ENCODE peak calls at places on chromosomes 16 and 17, in four cellular contexts. H is HepG2, P is K562, A is WTC11. K is an unnamed sample.

GRCh38 chr17:4538236-4539002 is 16.8 kb downstream of the MYBBP1A start:
- DNase-seq in A (no peak), H (no peak), P (no peak), K (no peak)

GRCh38 chr17:82667668-82668000 is 19.4 kb upstream of the WDR45B start:
- DNase-seq in P (no peak), A (no peak), H (no peak), K (no peak)

GRCh38 chr17:48351916-48352332 is 78.1 kb downstream of the SKAP1 start:
- DNase-seq in P (peak), H (peak), A (no peak), K (peak)

GRCh38 chr17:14616508-14616907 is 315.6 kb downstream of the HS3ST3B1 start:
- DNase-seq in H (no peak), P (no peak), A (no peak), K (no peak)

GRCh38 chr16:13036600-13036999 is 135.2 kb downstream of the SHISA9 start:
- DNase-seq in P (peak), H (peak), A (peak), K (no peak)

GRCh38 chr16:645852-646678 is 3.1 kb upstream of the WDR90 start:
- DNase-seq in H (peak), P (no peak), A (no peak), K (no peak)

GRCh38 chr16:56576585-56577299 is 11.9 kb downstream of the MT4 start:
- DNase-seq in P (peak), H (peak), A (peak), K (peak)

GRCh38 chr16:59192551-59193199 is 458.6 kb upstream of the GOT2 start:
- DNase-seq in H (peak), A (peak), P (no peak), K (peak)

GRCh38 chr17:67245073-67245693 is at the start of gene HELZ:
- DNase-seq in A (peak), H (peak), P (peak), K (peak)

GRCh38 chr17:36945959-36946725 is 2.6 kb upstream of the AATF start:
- DNase-seq in P (no peak), A (no peak), H (no peak), K (no peak)

GRCh38 chr16:1662543-1662942 is 15.5 kb upstream of the JPT2 start:
- DNase-seq in P (no peak), H (no peak), A (no peak), K (no peak)

GRCh38 chr16:15827299-15827698 is 29.5 kb downstream of the MYH11 start:
- DNase-seq in A (no peak), H (no peak), P (no peak), K (no peak)

GRCh38 chr16:15830832-15831451 is 25.9 kb downstream of the MYH11 start:
- DNase-seq in H (no peak), A (no peak), P (no peak), K (no peak)

GRCh38 chr16:15832241-15832640 is 24.6 kb downstream of the MYH11 start:
- DNase-seq in A (no peak), H (no peak), P (no peak), K (no peak)

GRCh38 chr16:15827709-15828343 is 29.0 kb downstream of the MYH11 start:
- DNase-seq in H (no peak), A (no peak), P (no peak), K (no peak)

GRCh38 chr16:15829460-15829859 is 27.4 kb downstream of the MYH11 start:
- DNase-seq in P (no peak), H (no peak), A (peak), K (no peak)
- TF ChIP-seq ELF4 in P (no peak), H (no peak), A (no peak), K (no peak)

GRCh38 chr17:74739227-74739831 is 2.3 kb downstream of the RAB37 start:
- DNase-seq in H (no peak), P (no peak), A (no peak), K (no peak)

GRCh38 chr17:74738051-74738996 is 1.3 kb downstream of the RAB37 start:
- DNase-seq in H (peak), P (no peak), A (no peak), K (no peak)

GRCh38 chr17:74734256-74734655 is 2.8 kb upstream of the RAB37 start:
- DNase-seq in A (no peak), H (no peak), P (no peak), K (no peak)

GRCh38 chr17:74736423-74737298 is at the start of gene RAB37:
- DNase-seq in P (peak), A (peak), H (peak), K (no peak)

DNA sequence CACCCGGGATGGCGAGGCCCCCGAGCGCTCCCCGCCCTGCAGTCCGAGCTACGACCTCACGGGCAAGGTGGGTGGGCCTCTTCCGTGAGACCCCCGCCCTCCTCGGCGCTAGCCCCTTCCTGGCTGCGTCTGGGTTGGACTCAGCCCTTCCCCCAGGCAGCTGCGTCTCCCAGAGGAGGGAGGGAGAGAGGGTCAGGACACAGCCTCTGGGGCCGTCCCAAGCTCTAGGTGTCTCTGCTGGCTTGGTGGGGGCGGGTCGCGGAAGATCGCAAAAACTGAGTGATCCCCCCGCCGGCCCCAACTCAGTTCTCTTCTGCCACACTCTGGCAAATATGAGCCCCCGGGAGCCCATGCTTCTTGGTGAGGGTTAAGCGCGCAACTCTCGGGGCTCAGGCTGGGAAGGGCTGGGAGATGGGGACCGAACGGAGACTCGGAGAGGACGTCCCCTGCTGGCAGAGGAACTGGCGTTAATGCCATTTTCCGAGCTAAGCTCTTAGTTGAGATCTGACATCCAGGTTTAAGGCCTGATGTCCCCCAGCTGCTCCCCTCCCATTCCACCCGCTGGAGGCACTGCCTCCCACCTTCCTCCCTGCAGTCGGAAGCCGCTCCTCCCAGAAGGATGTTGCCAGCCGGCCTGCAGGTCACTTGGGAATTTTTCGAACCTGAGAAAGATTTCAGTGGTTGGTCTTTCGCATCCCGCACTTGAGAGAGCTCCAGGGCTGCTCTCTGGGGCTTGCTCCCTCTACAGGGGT is 419 bp downstream of the RAB37 start:
- DNase-seq in A (peak), H (peak), P (no peak), K (peak)
- TF ChIP-seq ELF4 in A (no peak), H (no peak), P (no peak), K (no peak)

DNA sequence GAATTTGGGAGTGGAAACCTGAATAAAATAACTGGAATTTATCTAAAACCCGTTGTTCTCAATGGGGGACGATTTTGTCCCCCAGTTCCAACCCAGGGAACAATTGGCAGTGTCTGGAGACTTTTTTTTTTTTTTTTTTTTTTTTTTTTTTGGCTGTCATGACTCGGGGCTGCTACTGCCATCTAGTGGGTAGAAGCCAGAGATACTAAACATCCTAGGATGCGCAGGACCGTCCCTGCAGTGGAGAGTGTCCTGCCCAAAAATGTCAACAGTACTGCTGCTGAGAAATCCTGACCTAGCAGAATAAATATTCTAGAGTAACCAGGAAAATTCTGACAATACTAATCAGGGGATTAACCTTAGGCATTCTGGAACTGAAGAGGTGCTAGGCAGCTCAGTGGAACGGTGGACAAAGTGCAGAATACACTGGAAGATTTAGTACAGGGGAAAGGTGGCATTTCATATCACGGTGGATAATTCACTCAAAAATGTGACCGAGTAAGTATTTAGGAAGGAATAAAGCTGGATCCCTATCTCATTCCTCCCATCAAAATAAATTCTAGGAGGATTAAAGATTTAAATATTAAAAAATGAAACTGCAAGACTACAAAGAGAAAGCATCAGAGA is 107.6 kb downstream of the SPECC1 start:
- DNase-seq in P (peak), A (peak), H (peak), K (peak)
- TF ChIP-seq ELF4 in P (no peak), A (no peak), H (no peak), K (no peak)

GRCh38 chr17:65340401-65340800 is 203.2 kb downstream of the RGS9 start:
- DNase-seq in P (no peak), H (no peak), A (no peak), K (no peak)

GRCh38 chr17:65345261-65346060 is 208.3 kb downstream of the RGS9 start:
- DNase-seq in H (no peak), A (no peak), P (no peak), K (no peak)

GRCh38 chr17:65349916-65350315 is 211.5 kb downstream of the AXIN2 start:
- DNase-seq in P (no peak), A (no peak), H (no peak), K (no peak)

DNA sequence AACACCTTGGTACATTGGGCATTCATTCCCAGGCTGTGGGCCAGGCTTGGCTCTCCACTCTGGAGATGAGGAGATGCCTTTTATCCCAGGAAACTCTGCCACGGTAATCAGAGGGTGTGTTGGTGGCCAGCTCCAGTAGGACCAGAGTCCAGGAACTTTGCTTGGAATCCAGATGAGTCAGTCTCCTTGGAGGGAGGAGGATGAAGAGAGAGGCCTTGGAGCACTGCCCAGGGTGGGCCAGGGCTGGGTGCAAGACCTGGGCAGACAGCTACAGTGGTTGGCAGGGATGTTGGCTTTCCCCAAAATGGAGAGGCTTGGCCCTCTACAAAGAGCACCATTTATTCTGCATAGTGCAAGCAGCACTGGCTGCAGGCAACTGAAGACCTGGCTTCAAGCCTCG is 209.0 kb downstream of the RGS9 start:
- DNase-seq in A (no peak), H (no peak), P (no peak), K (no peak)
- TF ChIP-seq ELF4 in A (no peak), H (no peak), P (no peak), K (no peak)

GRCh38 chr17:76888661-76889060 is 20.5 kb downstream of the MGAT5B start:
- DNase-seq in H (peak), P (peak), A (peak), K (no peak)
- TF ChIP-seq ELF4 in H (no peak), P (no peak), A (no peak), K (no peak)

GRCh38 chr16:84518804-84519341 is 14.4 kb upstream of the MEAK7 start:
- DNase-seq in A (no peak), P (no peak), H (no peak), K (no peak)
- TF ChIP-seq ELF4 in A (no peak), P (no peak), H (no peak), K (no peak)

GRCh38 chr16:51261919-51262318 is 110.8 kb upstream of the SALL1 start:
- DNase-seq in P (no peak), A (no peak), H (no peak), K (no peak)
- TF ChIP-seq ELF4 in P (no peak), A (no peak), H (no peak), K (no peak)

DNA sequence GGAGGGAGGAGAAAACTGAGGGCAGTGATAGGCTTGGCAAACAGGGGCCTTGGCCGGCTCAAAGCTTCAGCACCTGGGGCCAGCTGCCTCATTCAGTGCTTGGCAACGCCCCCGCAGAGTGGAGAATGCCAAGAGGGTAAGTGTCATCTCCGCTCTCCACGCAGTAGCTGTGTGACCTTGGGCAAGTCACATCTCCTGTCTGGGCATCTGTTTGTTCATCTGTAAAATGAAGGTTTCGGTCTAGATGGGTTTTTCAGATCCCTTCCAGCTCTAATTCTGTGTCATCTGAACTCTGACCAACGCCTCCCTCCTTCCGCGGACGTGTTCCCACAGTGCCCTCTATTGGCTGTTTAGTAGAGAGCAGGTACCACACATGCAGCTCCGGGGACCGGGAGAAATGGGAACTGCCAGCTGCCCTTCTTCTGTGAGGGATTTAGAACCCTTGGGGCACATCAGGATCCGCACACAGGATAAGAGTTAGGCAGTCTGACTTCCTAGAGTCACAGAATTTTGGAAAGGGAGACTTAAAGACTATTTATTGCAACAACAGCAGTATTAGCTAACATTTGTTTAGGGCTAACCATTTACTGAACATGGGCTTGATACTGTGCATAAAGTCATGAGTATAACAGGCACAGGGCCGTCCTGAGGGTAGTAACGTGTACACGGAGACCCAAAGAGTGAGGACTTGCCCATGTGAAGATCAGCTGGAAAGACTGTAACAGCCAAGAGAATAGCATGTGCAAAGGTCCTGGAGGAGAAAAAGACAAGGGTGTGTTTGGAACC is 26.8 kb downstream of the GP2 start:
- DNase-seq in A (peak), H (peak), P (peak), K (peak)
- TF ChIP-seq ELF4 in A (no peak), H (no peak), P (no peak), K (no peak)